ENCODE peak calls at places on chromosome 12, in seven cellular contexts. One of them, this sample, is unnamed.

GRCh38 chr12:11861864-11862600 is 208.7 kb upstream of the BCL2L14 start:
- DNase-seq in cardiac muscle cell: no peak
- DNase-seq in HepG2: no peak
- DNase-seq in AG04450: no peak
- DNase-seq in lung: no peak
- DNase-seq in uterus: no peak
- DNase-seq in testis: no peak
- DNase-seq in this sample: no peak

GRCh38 chr12:7108042-7108927 is 729 bp downstream of the C1RL start:
- DNase-seq in testis: peak; percentile 77
- DNase-seq in AG04450: no peak
- DNase-seq in uterus: peak; percentile 80
- DNase-seq in cardiac muscle cell: peak; percentile 87
- DNase-seq in HepG2: peak; percentile 69
- DNase-seq in lung: peak; percentile 85
- DNase-seq in this sample: peak; percentile 91

GRCh38 chr12:68771223-68771925 is 25.4 kb downstream of the SLC35E3 start:
- DNase-seq in lung: no peak
- DNase-seq in AG04450: no peak
- DNase-seq in HepG2: no peak
- DNase-seq in uterus: no peak
- DNase-seq in testis: no peak
- DNase-seq in cardiac muscle cell: no peak
- DNase-seq in this sample: no peak

GRCh38 chr12:113359133-113359938 is 949 bp downstream of the PLBD2 start:
- DNase-seq in cardiac muscle cell: peak; percentile 53
- DNase-seq in HepG2: no peak
- DNase-seq in uterus: peak; percentile 72
- DNase-seq in lung: peak; percentile 39
- DNase-seq in testis: peak; percentile 64
- DNase-seq in AG04450: no peak
- DNase-seq in this sample: peak; percentile 81

GRCh38 chr12:97921957-97922722 is 459.5 kb downstream of the RMST start:
- DNase-seq in uterus: no peak
- DNase-seq in HepG2: no peak
- DNase-seq in testis: no peak
- DNase-seq in cardiac muscle cell: peak; percentile 56
- DNase-seq in AG04450: no peak
- DNase-seq in lung: no peak
- DNase-seq in this sample: no peak

GRCh38 chr12:124566181-124567034 is 1.0 kb downstream of the NCOR2 start:
- DNase-seq in cardiac muscle cell: peak; percentile 78
- DNase-seq in lung: peak; percentile 91
- DNase-seq in uterus: peak; percentile 89
- DNase-seq in HepG2: peak; percentile 67
- DNase-seq in AG04450: peak; percentile 33
- DNase-seq in testis: peak; percentile 94
- DNase-seq in this sample: peak; percentile 86

GRCh38 chr12:43282106-43282505 is 269.9 kb downstream of the ADAMTS20 start:
- DNase-seq in cardiac muscle cell: peak; percentile 73
- DNase-seq in HepG2: no peak
- DNase-seq in AG04450: no peak
- DNase-seq in testis: no peak
- DNase-seq in lung: no peak
- DNase-seq in uterus: no peak
- DNase-seq in this sample: no peak

GRCh38 chr12:60148831-60149230 is 553.0 kb downstream of the SLC16A7 start:
- DNase-seq in cardiac muscle cell: peak; percentile 88
- DNase-seq in AG04450: peak; percentile 65
- DNase-seq in uterus: no peak
- DNase-seq in HepG2: no peak
- DNase-seq in testis: no peak
- DNase-seq in lung: no peak
- DNase-seq in this sample: peak; percentile 1

GRCh38 chr12:46160081-46160980 is 108.5 kb downstream of the SLC38A1 start:
- DNase-seq in lung: no peak
- DNase-seq in testis: peak; percentile 20
- DNase-seq in AG04450: no peak
- DNase-seq in HepG2: no peak
- DNase-seq in uterus: peak; percentile 28
- DNase-seq in cardiac muscle cell: peak; percentile 71
- DNase-seq in this sample: no peak

GRCh38 chr12:27946396-27946795 is 26.1 kb downstream of the PTHLH start:
- DNase-seq in AG04450: no peak
- DNase-seq in uterus: no peak
- DNase-seq in lung: no peak
- DNase-seq in HepG2: no peak
- DNase-seq in testis: no peak
- DNase-seq in cardiac muscle cell: no peak
- DNase-seq in this sample: no peak

GRCh38 chr12:94725375-94726168 is 75.2 kb upstream of the TMCC3 start:
- DNase-seq in lung: no peak
- DNase-seq in cardiac muscle cell: peak; percentile 82
- DNase-seq in HepG2: peak; percentile 23
- DNase-seq in testis: no peak
- DNase-seq in AG04450: no peak
- DNase-seq in uterus: peak; percentile 38
- DNase-seq in this sample: no peak

GRCh38 chr12:64550758-64551157 is 59.5 kb upstream of the RASSF3 start:
- DNase-seq in testis: no peak
- DNase-seq in cardiac muscle cell: no peak
- DNase-seq in uterus: no peak
- DNase-seq in HepG2: no peak
- DNase-seq in AG04450: no peak
- DNase-seq in lung: no peak
- DNase-seq in this sample: no peak

GRCh38 chr12:24748326-24748725 is 200.6 kb downstream of the BCAT1 start:
- DNase-seq in uterus: no peak
- DNase-seq in cardiac muscle cell: no peak
- DNase-seq in testis: no peak
- DNase-seq in AG04450: no peak
- DNase-seq in HepG2: no peak
- DNase-seq in lung: no peak
- DNase-seq in this sample: no peak

GRCh38 chr12:29054790-29055663 is 94.1 kb upstream of the FAR2 start:
- DNase-seq in uterus: no peak
- DNase-seq in HepG2: no peak
- DNase-seq in cardiac muscle cell: peak; percentile 33
- DNase-seq in lung: no peak
- DNase-seq in testis: no peak
- DNase-seq in AG04450: no peak
- DNase-seq in this sample: no peak

GRCh38 chr12:57609091-57609780 is 2.0 kb upstream of the ARHGEF25 start:
- DNase-seq in AG04450: no peak
- DNase-seq in cardiac muscle cell: no peak
- DNase-seq in HepG2: no peak
- DNase-seq in lung: no peak
- DNase-seq in uterus: peak; percentile 38
- DNase-seq in testis: no peak
- DNase-seq in this sample: peak; percentile 45

GRCh38 chr12:14171111-14171510 is 189.7 kb upstream of the GRIN2B start:
- DNase-seq in cardiac muscle cell: no peak
- DNase-seq in lung: no peak
- DNase-seq in AG04450: no peak
- DNase-seq in testis: no peak
- DNase-seq in HepG2: no peak
- DNase-seq in uterus: no peak
- DNase-seq in this sample: no peak

GRCh38 chr12:21648378-21648777 is 9.3 kb downstream of the LDHB start:
- DNase-seq in uterus: no peak
- DNase-seq in lung: no peak
- DNase-seq in AG04450: no peak
- DNase-seq in testis: no peak
- DNase-seq in cardiac muscle cell: no peak
- DNase-seq in HepG2: no peak
- DNase-seq in this sample: no peak

GRCh38 chr12:115323223-115323905 is 639.4 kb upstream of the TBX3 start:
- DNase-seq in AG04450: peak; percentile 32
- DNase-seq in cardiac muscle cell: peak; percentile 18
- DNase-seq in testis: no peak
- DNase-seq in HepG2: no peak
- DNase-seq in uterus: no peak
- DNase-seq in lung: no peak
- DNase-seq in this sample: no peak

GRCh38 chr12:4115570-4115969 is 158.0 kb upstream of the CCND2 start:
- DNase-seq in testis: no peak
- DNase-seq in AG04450: no peak
- DNase-seq in lung: peak; percentile 21
- DNase-seq in HepG2: no peak
- DNase-seq in cardiac muscle cell: no peak
- DNase-seq in uterus: no peak
- DNase-seq in this sample: no peak

GRCh38 chr12:10088955-10089354 is 9.8 kb downstream of the CLEC1A start:
- DNase-seq in HepG2: no peak
- DNase-seq in testis: peak; percentile 77
- DNase-seq in cardiac muscle cell: no peak
- DNase-seq in lung: no peak
- DNase-seq in uterus: no peak
- DNase-seq in AG04450: no peak
- DNase-seq in this sample: no peak

GRCh38 chr12:93202688-93203087 is 175.0 kb upstream of the NUDT4 start:
- DNase-seq in HepG2: no peak
- DNase-seq in cardiac muscle cell: no peak
- DNase-seq in lung: no peak
- DNase-seq in testis: no peak
- DNase-seq in AG04450: no peak
- DNase-seq in uterus: no peak
- DNase-seq in this sample: no peak

GRCh38 chr12:112908548-112908947 is 1.8 kb downstream of the OAS1 start:
- DNase-seq in AG04450: no peak
- DNase-seq in testis: no peak
- DNase-seq in cardiac muscle cell: no peak
- DNase-seq in lung: no peak
- DNase-seq in uterus: no peak
- DNase-seq in HepG2: no peak
- DNase-seq in this sample: no peak

GRCh38 chr12:91331371-91331770 is 148.8 kb upstream of the DCN start:
- DNase-seq in uterus: no peak
- DNase-seq in cardiac muscle cell: no peak
- DNase-seq in HepG2: no peak
- DNase-seq in AG04450: no peak
- DNase-seq in testis: no peak
- DNase-seq in lung: no peak
- DNase-seq in this sample: no peak

GRCh38 chr12:21073822-21074460 is 57.1 kb upstream of the SLCO1B1 start:
- DNase-seq in HepG2: no peak
- DNase-seq in cardiac muscle cell: no peak
- DNase-seq in lung: no peak
- DNase-seq in uterus: no peak
- DNase-seq in testis: no peak
- DNase-seq in AG04450: no peak
- DNase-seq in this sample: no peak

GRCh38 chr12:93762059-93762719 is 85.0 kb downstream of the CRADD start:
- DNase-seq in uterus: no peak
- DNase-seq in AG04450: no peak
- DNase-seq in cardiac muscle cell: peak; percentile 56
- DNase-seq in lung: no peak
- DNase-seq in HepG2: no peak
- DNase-seq in testis: no peak
- DNase-seq in this sample: no peak

GRCh38 chr12:1800646-1801284 is 19.6 kb upstream of the LRTM2 start:
- DNase-seq in testis: no peak
- DNase-seq in uterus: peak; percentile 49
- DNase-seq in cardiac muscle cell: no peak
- DNase-seq in lung: no peak
- DNase-seq in HepG2: peak; percentile 37
- DNase-seq in AG04450: no peak
- DNase-seq in this sample: peak; percentile 56

GRCh38 chr12:52615208-52615868 is 3.0 kb downstream of the KRT73 start:
- DNase-seq in lung: peak; percentile 23
- DNase-seq in uterus: no peak
- DNase-seq in AG04450: no peak
- DNase-seq in testis: no peak
- DNase-seq in cardiac muscle cell: peak; percentile 13
- DNase-seq in HepG2: no peak
- DNase-seq in this sample: no peak

GRCh38 chr12:34602213-34602940 is 580.1 kb downstream of the ALG10 start:
- DNase-seq in testis: no peak
- DNase-seq in cardiac muscle cell: no peak
- DNase-seq in AG04450: no peak
- DNase-seq in uterus: no peak
- DNase-seq in HepG2: no peak
- DNase-seq in lung: peak; percentile 26
- DNase-seq in this sample: no peak
- H3K9me3 ChIP-seq in testis: no peaks in the 10 kb centered on the region
- H3K9me3 ChIP-seq in cardiac muscle cell: no peaks in the 10 kb centered on the region
- H3K9me3 ChIP-seq in AG04450: peaks cover 100% of the 10 kb centered on the region
- H3K9me3 ChIP-seq in uterus: peaks cover 4% of the 10 kb centered on the region
- H3K9me3 ChIP-seq in HepG2: peaks cover 98% of the 10 kb centered on the region
- H3K9me3 ChIP-seq in lung: peaks cover 100% of the 10 kb centered on the region
- H3K9me3 ChIP-seq in this sample: no peaks in the 10 kb centered on the region

GRCh38 chr12:48865141-48865440 is 579 bp downstream of the RND1 start:
- DNase-seq in cardiac muscle cell: no peak
- DNase-seq in testis: no peak
- DNase-seq in lung: no peak
- DNase-seq in AG04450: no peak
- DNase-seq in HepG2: no peak
- DNase-seq in uterus: no peak
- DNase-seq in this sample: no peak
- H3K27ac ChIP-seq in cardiac muscle cell: no peak overlapping the region
- H3K27ac ChIP-seq in testis: no peak overlapping the region
- H3K27ac ChIP-seq in lung: peak overlapping the region; percentile 27
- H3K27ac ChIP-seq in AG04450: no peak overlapping the region
- H3K27ac ChIP-seq in HepG2: no peak overlapping the region
- H3K27ac ChIP-seq in uterus: no peak overlapping the region
- H3K27ac ChIP-seq in this sample: no peak overlapping the region

DNA sequence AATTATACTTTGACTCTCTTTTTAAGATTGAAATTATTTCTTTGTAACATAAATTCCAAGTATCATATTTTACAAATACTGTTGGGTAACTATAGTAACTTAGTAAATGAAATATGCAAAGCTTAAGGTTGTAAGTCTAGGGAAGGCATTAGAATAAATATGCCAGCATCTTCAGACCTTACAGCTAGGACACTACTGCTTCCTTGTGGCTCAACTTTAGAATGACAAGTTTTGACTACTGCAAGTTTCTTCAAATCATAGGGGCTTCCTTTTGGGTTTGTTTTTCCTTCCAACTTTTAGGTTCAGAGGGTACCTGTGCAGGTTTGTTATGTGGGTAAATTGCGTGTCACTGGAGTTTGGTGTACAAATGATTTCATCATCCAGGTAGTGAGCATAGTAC is 17.7 kb upstream of the ANP32D start:
- DNase-seq in AG04450: no peak
- DNase-seq in HepG2: peak; percentile 5
- DNase-seq in testis: no peak
- DNase-seq in lung: no peak
- DNase-seq in uterus: no peak
- DNase-seq in cardiac muscle cell: peak; percentile 71
- DNase-seq in this sample: no peak
- TF ChIP-seq CTCF in AG04450: peak; percentile 28
- TF ChIP-seq CTCF in HepG2: peak; percentile 52
- TF ChIP-seq CTCF in testis: peak; percentile 59
- TF ChIP-seq CTCF in lung: peak; percentile 29
- TF ChIP-seq CTCF in uterus: peak; percentile 30
- TF ChIP-seq CTCF in cardiac muscle cell: peak; percentile 58
- TF ChIP-seq CTCF in this sample: peak; percentile 33

DNA sequence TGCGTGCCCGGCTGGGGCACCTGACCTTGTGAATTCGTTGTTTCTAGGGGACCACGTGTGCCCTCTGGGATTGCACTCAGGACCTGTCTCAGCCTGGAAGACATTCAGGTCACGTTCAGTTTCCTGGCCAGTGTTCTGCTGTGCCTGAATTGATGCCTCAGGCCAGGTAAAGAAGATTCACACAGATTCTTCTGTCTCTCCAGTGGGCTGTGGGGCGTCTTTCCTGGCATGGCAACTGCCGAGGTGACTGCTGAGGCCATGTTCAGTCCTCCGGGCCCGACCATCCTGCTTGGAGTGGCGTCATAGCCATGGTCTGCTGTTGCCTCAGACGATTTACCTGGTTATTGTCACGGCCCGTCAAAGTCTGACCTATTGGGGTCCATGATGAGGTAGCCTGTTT is 13.5 kb downstream of the ZNF605 start:
- DNase-seq in cardiac muscle cell: no peak
- DNase-seq in lung: no peak
- DNase-seq in AG04450: no peak
- DNase-seq in HepG2: no peak
- DNase-seq in testis: no peak
- DNase-seq in uterus: no peak
- DNase-seq in this sample: no peak
- H3K9me3 ChIP-seq in cardiac muscle cell: no peaks in the 10 kb centered on the region
- H3K9me3 ChIP-seq in lung: peaks cover 65% of the 10 kb centered on the region
- H3K9me3 ChIP-seq in AG04450: peaks cover 88% of the 10 kb centered on the region
- H3K9me3 ChIP-seq in HepG2: peaks cover 74% of the 10 kb centered on the region
- H3K9me3 ChIP-seq in testis: no peaks in the 10 kb centered on the region
- H3K9me3 ChIP-seq in uterus: peaks cover 59% of the 10 kb centered on the region
- H3K9me3 ChIP-seq in this sample: peaks cover 71% of the 10 kb centered on the region

This sample was measured in psoas muscle.